ENCODE peak calls at places on chromosomes 4 and X, in seven cellular contexts. L is PC-9; M is CD8-positive, alpha-beta T cell; O is effector memory CD4-positive, alpha-beta T cell; P is tibial nerve; K is psoas muscle; G is cardiac muscle cell. B is an unnamed sample.

GRCh38 chr4:134320048-134320447 is 118.5 kb upstream of the PABPC4L start:
- DNase-seq in L (no peak), M (no peak), O (no peak), P (no peak), K (no peak), G (no peak), B (no peak)

GRCh38 chrX:105910563-105911105 is 88.3 kb downstream of the NRK start:
- DNase-seq in L (no peak), M (no peak), O (no peak), P (no peak), K (no peak), G (peak; percentile 86), B (no peak)

GRCh38 chr4:70802923-70803605 is 36.6 kb downstream of the GRSF1 start:
- DNase-seq in L (no peak), M (no peak), O (no peak), P (no peak), K (no peak), G (no peak), B (no peak)

GRCh38 chr4:52250124-52250523 is 199.0 kb downstream of the SPATA18 start:
- DNase-seq in L (no peak), M (no peak), O (no peak), P (peak; percentile 31), K (peak; percentile 51), G (peak; percentile 44), B (peak; percentile 65)

GRCh38 chr4:6749340-6750171 is 33.0 kb upstream of the KIAA0232 start:
- DNase-seq in L (peak; percentile 91), M (no peak), O (no peak), P (peak; percentile 76), K (peak; percentile 82), G (peak; percentile 19), B (peak; percentile 83)

GRCh38 chrX:134753185-134754008 is 95.1 kb upstream of the PLAC1 start:
- DNase-seq in L (no peak), M (no peak), O (no peak), P (no peak), K (no peak), G (peak; percentile 71), B (no peak)

GRCh38 chr4:66357316-66357715 is 687.0 kb upstream of the EPHA5 start:
- DNase-seq in L (no peak), M (no peak), O (no peak), P (no peak), K (no peak), G (peak; percentile 3), B (no peak)

GRCh38 chr4:53763813-53764597 is 172.7 kb upstream of the LNX1 start:
- DNase-seq in L (peak; percentile 48), M (no peak), O (no peak), P (no peak), K (no peak), G (peak; percentile 88), B (no peak)

GRCh38 chr4:76947369-76947768 is 2.2 kb upstream of the SEPTIN11 start:
- DNase-seq in L (no peak), M (no peak), O (no peak), P (no peak), K (no peak), G (peak; percentile 60), B (no peak)

GRCh38 chr4:84672177-84672576 is 89.2 kb downstream of the CDS1 start:
- DNase-seq in L (no peak), M (no peak), O (no peak), P (no peak), K (no peak), G (no peak), B (no peak)

GRCh38 chrX:33156152-33156726 is 55.1 kb downstream of the DMD start:
- DNase-seq in L (no peak), M (no peak), O (no peak), P (no peak), K (no peak), G (no peak), B (no peak)

GRCh38 chrX:115233497-115234219 is at the start of gene LRCH2:
- DNase-seq in L (no peak), M (no peak), O (no peak), P (peak; percentile 12), K (peak; percentile 52), G (peak; percentile 55), B (peak; percentile 51)

GRCh38 chrX:18973527-18974192 is 10.3 kb downstream of the PHKA2 start:
- DNase-seq in L (no peak), M (no peak), O (no peak), P (no peak), K (no peak), G (peak; percentile 23), B (no peak)

GRCh38 chrX:115894087-115894486 is 276.5 kb upstream of the AGTR2 start:
- DNase-seq in L (peak; percentile 56), M (no peak), O (no peak), P (no peak), K (peak; percentile 53), G (peak; percentile 13), B (no peak)

GRCh38 chr4:52713456-52713937 is 37.7 kb downstream of the ERVMER34-1 start:
- DNase-seq in L (no peak), M (no peak), O (no peak), P (no peak), K (no peak), G (peak; percentile 14), B (no peak)

GRCh38 chr4:128477540-128477939 is 189.9 kb upstream of the PGRMC2 start:
- DNase-seq in L (no peak), M (no peak), O (no peak), P (no peak), K (no peak), G (no peak), B (no peak)

GRCh38 chr4:183403486-183403885 is 41.0 kb upstream of the CDKN2AIP start:
- DNase-seq in L (no peak), M (no peak), O (no peak), P (no peak), K (no peak), G (peak; percentile 13), B (no peak)

GRCh38 chrX:130395341-130395740 is 6.4 kb upstream of the RBMX2 start:
- DNase-seq in L (no peak), M (no peak), O (no peak), P (no peak), K (no peak), G (no peak), B (no peak)

GRCh38 chrX:80282535-80282934 is 137.7 kb upstream of the TENT5D start:
- DNase-seq in L (no peak), M (no peak), O (no peak), P (no peak), K (no peak), G (no peak), B (no peak)

GRCh38 chrX:110087485-110088356 is 84.8 kb downstream of the TMEM164 start:
- DNase-seq in L (peak; percentile 98), M (no peak), O (no peak), P (no peak), K (peak; percentile 78), G (peak; percentile 88), B (no peak)

GRCh38 chrX:83759872-83760271 is 101.1 kb upstream of the CYLC1 start:
- DNase-seq in L (no peak), M (no peak), O (no peak), P (no peak), K (no peak), G (no peak), B (no peak)

GRCh38 chr4:136650541-136651277 is 881.6 kb downstream of the PCDH18 start:
- DNase-seq in L (no peak), M (no peak), O (no peak), P (no peak), K (no peak), G (peak; percentile 16), B (no peak)

GRCh38 chr4:141540643-141541042 is 95.7 kb upstream of the IL15 start:
- DNase-seq in L (no peak), M (no peak), O (no peak), P (no peak), K (no peak), G (peak; percentile 39), B (no peak)

GRCh38 chrX:71910526-71911022 is at the start of gene NHSL2:
- DNase-seq in L (no peak), M (no peak), O (no peak), P (no peak), K (peak; percentile 56), G (peak; percentile 16), B (no peak)

GRCh38 chr4:23962462-23962861 is 72.6 kb upstream of the PPARGC1A start:
- DNase-seq in L (no peak), M (no peak), O (no peak), P (no peak), K (no peak), G (no peak), B (no peak)

DNA sequence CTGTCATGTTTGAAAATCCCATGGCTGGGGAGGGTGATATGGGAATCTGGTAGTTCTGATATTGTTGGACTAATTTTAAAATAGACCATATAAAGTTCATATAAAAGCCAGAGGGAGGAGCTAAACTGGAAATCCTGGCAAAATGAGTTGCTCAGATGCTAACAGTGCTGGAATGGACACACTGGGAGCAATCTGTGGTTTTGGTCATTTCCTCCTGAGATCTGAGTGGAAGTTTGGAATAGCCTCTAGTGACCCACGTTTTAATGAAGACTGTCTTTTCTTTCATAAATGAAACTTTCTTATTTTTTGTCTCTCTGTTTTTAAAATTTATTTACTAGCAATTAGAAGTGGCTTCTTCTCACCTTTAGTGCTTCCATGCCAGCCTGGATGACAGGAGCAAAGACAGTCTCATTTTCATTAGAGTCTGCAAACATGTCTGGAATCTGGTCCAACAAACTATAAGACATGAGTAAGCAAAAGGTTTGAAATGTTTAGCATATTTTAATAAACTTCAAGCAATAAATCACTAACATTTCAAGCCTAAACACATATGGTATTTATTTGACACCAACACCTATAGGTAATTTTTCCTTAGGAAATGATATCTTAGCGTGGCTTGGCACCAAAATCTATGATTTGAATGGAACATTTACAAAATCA is 66.6 kb downstream of the METTL14 start:
- DNase-seq in L (no peak), M (no peak), O (no peak), P (no peak), K (no peak), G (peak; percentile 88), B (peak; percentile 21)
- H3K4me1 ChIP-seq in L (no peaks in the 10 kb centered on the region), M (no peaks in the 10 kb centered on the region), O (no peaks in the 10 kb centered on the region), P (peaks cover 23% of the 10 kb centered on the region), K (peaks cover 18% of the 10 kb centered on the region), G (peaks cover 11% of the 10 kb centered on the region), B (peaks cover 9% of the 10 kb centered on the region)

GRCh38 chr4:1348746-1349145 is 1.7 kb downstream of the UVSSA start:
- DNase-seq in L (no peak), M (no peak), O (no peak), P (no peak), K (peak; percentile 34), G (no peak), B (no peak)
- H3K4me1 ChIP-seq in L (peaks cover 30% of the 10 kb centered on the region), M (peaks cover 27% of the 10 kb centered on the region), O (peaks cover 22% of the 10 kb centered on the region), P (peaks cover 10% of the 10 kb centered on the region), K (peaks cover 15% of the 10 kb centered on the region), G (peaks cover 6% of the 10 kb centered on the region), B (no peaks in the 10 kb centered on the region)

DNA sequence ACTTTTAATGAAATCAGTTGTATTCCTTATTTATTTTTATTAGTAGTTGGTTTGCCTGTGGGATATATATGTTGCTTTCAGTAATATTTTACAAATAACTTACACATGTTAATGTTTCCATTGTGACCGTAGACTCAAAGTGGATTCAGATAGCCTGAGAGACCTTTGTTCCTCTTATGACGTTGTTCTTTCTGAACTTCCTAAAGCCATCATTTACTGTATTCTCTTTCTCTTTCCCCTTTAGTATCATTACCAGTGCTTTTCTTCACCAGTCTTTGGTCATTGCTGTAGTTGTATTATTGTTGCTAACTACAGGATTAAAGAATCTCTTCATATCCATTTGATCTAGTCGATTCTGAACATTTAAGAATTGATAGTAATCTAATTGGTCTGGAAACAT is 4.3 kb downstream of the STIM2 start:
- DNase-seq in L (no peak), M (no peak), O (no peak), P (no peak), K (no peak), G (no peak), B (no peak)
- H3K4me1 ChIP-seq in L (peaks cover 13% of the 10 kb centered on the region), M (peaks cover 73% of the 10 kb centered on the region), O (peaks cover 41% of the 10 kb centered on the region), P (peaks cover 6% of the 10 kb centered on the region), K (peaks cover 41% of the 10 kb centered on the region), G (peaks cover 46% of the 10 kb centered on the region), B (peaks cover 2% of the 10 kb centered on the region)

GRCh38 chr4:181688886-181689285 is 554.3 kb upstream of the TENM3 start:
- DNase-seq in L (no peak), M (no peak), O (no peak), P (no peak), K (no peak), G (peak; percentile 8), B (no peak)
- H3K4me1 ChIP-seq in L (no peaks in the 10 kb centered on the region), M (no peaks in the 10 kb centered on the region), O (no peaks in the 10 kb centered on the region), P (no peaks in the 10 kb centered on the region), K (no peaks in the 10 kb centered on the region), G (no peaks in the 10 kb centered on the region), B (no peaks in the 10 kb centered on the region)

B was measured in aorta.